ENCODE peak calls at places on chromosomes 13 and 19, in nine cellular contexts. Q, M, B, Z, X, G, W, R and D are unnamed samples.

GRCh38 chr13:102405499-102406079 is 3.7 kb upstream of the FGF14 start:
- DNase-seq in R (peak), Z (no peak), W (no peak), X (peak), G (no peak), B (peak), Q (no peak), M (peak), D (peak)

GRCh38 chr19:46840157-46840942 is 10.3 kb downstream of the AP2S1 start:
- DNase-seq in M (peak), Z (no peak), G (peak), W (peak), R (peak), Q (no peak), B (no peak), X (peak), D (peak)

GRCh38 chr19:49497047-49497789 is 984 bp downstream of the RPS11 start:
- DNase-seq in G (peak), R (peak), Q (peak), Z (no peak), B (no peak), X (peak), W (peak), M (peak), D (no peak)

GRCh38 chr19:44775676-44776240 is 1.9 kb upstream of the CBLC start:
- DNase-seq in Z (no peak), G (no peak), W (no peak), R (no peak), X (no peak), M (no peak), B (no peak), Q (no peak), D (no peak)

GRCh38 chr13:90177519-90177918 is 1170.0 kb upstream of the MIR17HG start:
- DNase-seq in G (no peak), B (no peak), X (no peak), Q (no peak), Z (no peak), R (no peak), M (no peak), W (no peak), D (no peak)

GRCh38 chr19:50003810-50004419 is 21.3 kb downstream of the VRK3 start:
- DNase-seq in X (peak), W (no peak), G (peak), Z (no peak), B (no peak), M (peak), R (peak), Q (no peak), D (no peak)

GRCh38 chr19:29526730-29527499 is 1.1 kb downstream of the VSTM2B start:
- DNase-seq in Z (no peak), X (no peak), M (no peak), W (peak), G (no peak), Q (no peak), B (no peak), R (no peak), D (peak)

GRCh38 chr19:3983936-3984583 is 1.2 kb downstream of the EEF2 start:
- DNase-seq in Z (no peak), G (peak), B (no peak), W (no peak), R (peak), Q (peak), M (peak), X (peak), D (no peak)

GRCh38 chr13:111219950-111220349 is 100.5 kb upstream of the TEX29 start:
- DNase-seq in Q (no peak), R (no peak), Z (no peak), X (no peak), M (no peak), W (no peak), G (no peak), B (no peak), D (no peak)

GRCh38 chr19:12797141-12797587 is 4.4 kb downstream of the PRDX2 start:
- DNase-seq in R (no peak), M (no peak), B (no peak), G (no peak), W (no peak), X (no peak), Z (no peak), Q (no peak), D (no peak)

GRCh38 chr13:51549050-51549449 is 35.2 kb upstream of the WDFY2 start:
- DNase-seq in G (no peak), B (no peak), Z (no peak), Q (peak), M (no peak), W (no peak), R (no peak), X (no peak), D (no peak)

GRCh38 chr13:66265446-66265845 is 964.7 kb downstream of the PCDH9 start:
- DNase-seq in Z (no peak), X (no peak), M (peak), Q (no peak), G (no peak), R (no peak), B (no peak), W (no peak), D (no peak)
- TF ChIP-seq CTCF in Z (no peak), X (no peak), M (no peak), Q (no peak), G (no peak), R (no peak), B (no peak), W (no peak), D (no peak)

GRCh38 chr19:19704836-19705235 is 28.1 kb downstream of the ZNF14 start:
- DNase-seq in Q (no peak), B (no peak), G (no peak), R (no peak), W (no peak), Z (no peak), M (no peak), X (no peak), D (no peak)
- TF ChIP-seq CTCF in Q (no peak), B (no peak), G (no peak), R (no peak), W (no peak), Z (no peak), M (no peak), X (no peak), D (no peak)

GRCh38 chr19:40210919-40211318 is 7.3 kb downstream of the TTC9B start:
- DNase-seq in W (no peak), R (no peak), B (no peak), Q (no peak), Z (no peak), G (no peak), X (no peak), M (no peak), D (no peak)
- TF ChIP-seq CTCF in W (no peak), R (no peak), B (no peak), Q (no peak), Z (no peak), G (no peak), X (no peak), M (no peak), D (no peak)

GRCh38 chr13:39729161-39729560 is 73.7 kb downstream of the COG6 start:
- DNase-seq in B (no peak), X (peak), M (peak), W (no peak), Q (no peak), G (peak), Z (no peak), R (peak), D (no peak)
- TF ChIP-seq CTCF in B (no peak), X (no peak), M (no peak), W (no peak), Q (no peak), G (no peak), Z (no peak), R (peak), D (no peak)

GRCh38 chr13:113863511-113864302 is at the start of gene GAS6:
- DNase-seq in M (no peak), Q (peak), W (peak), X (peak), R (peak), Z (peak), B (peak), G (peak), D (peak)

GRCh38 chr13:113862766-113863510 is 938 bp downstream of the GAS6 start:
- DNase-seq in R (no peak), X (peak), W (peak), Q (peak), M (no peak), G (peak), B (no peak), Z (peak), D (peak)

GRCh38 chr13:113861433-113862030 is 2.3 kb downstream of the GAS6 start:
- DNase-seq in B (no peak), Z (peak), M (no peak), R (no peak), G (no peak), X (no peak), W (no peak), Q (peak), D (no peak)

GRCh38 chr13:113860579-113861432 is 3.1 kb downstream of the GAS6 start:
- DNase-seq in W (no peak), Z (peak), B (peak), Q (peak), X (peak), M (no peak), G (peak), R (no peak), D (no peak)

GRCh38 chr13:113862191-113862765 is 1.6 kb downstream of the GAS6 start:
- DNase-seq in Q (peak), X (no peak), B (no peak), M (peak), W (no peak), R (peak), Z (peak), G (no peak), D (no peak)
- TF ChIP-seq CTCF in Q (no peak), X (no peak), B (no peak), M (no peak), W (no peak), R (no peak), Z (no peak), G (no peak), D (no peak)